ENCODE peak calls at places on chromosomes 2 and 18, in four cellular contexts. N is Panc1; S is CD8-positive, alpha-beta memory T cell; C is colonic mucosa. T is an unnamed sample. For H3K36me3, the result is how much of the 10 kb centered on the place peaks cover.

GRCh38 chr18:67318651-67319050 is 197.9 kb downstream of the DSEL start:
- DNase-seq in N (no peak), S (no peak), C (no peak), T (no peak)

GRCh38 chr18:50338676-50339075 is 36.2 kb upstream of the SKA1 start:
- DNase-seq in C (no peak), N (no peak), S (no peak), T (no peak)

GRCh38 chr18:13260927-13261471 is 42.4 kb downstream of the LDLRAD4 start:
- DNase-seq in S (no peak), N (no peak), C (no peak), T (no peak)

GRCh38 chr2:3301001-3301400 is 76.6 kb downstream of the EIPR1 start:
- DNase-seq in C (no peak), S (no peak), N (no peak), T (no peak)

GRCh38 chr2:158745067-158745865 is 49.9 kb upstream of the DAPL1 start:
- DNase-seq in S (peak), N (no peak), C (peak), T (peak)

GRCh38 chr2:176270100-176270750 is 983 bp downstream of the MTX2 start:
- DNase-seq in C (peak), N (no peak), S (no peak), T (no peak)

GRCh38 chr2:86079981-86080911 is 25.4 kb downstream of the POLR1A start:
- DNase-seq in S (peak), N (peak), C (peak), T (peak)

GRCh38 chr2:136920652-136921333 is 155.4 kb downstream of the THSD7B start:
- DNase-seq in N (no peak), C (no peak), S (no peak), T (no peak)

GRCh38 chr2:233351423-233351822 is 2.9 kb upstream of the DGKD start:
- DNase-seq in C (no peak), S (no peak), N (no peak), T (no peak)

GRCh38 chr2:189147989-189148388 is 31.6 kb downstream of the COL5A2 start:
- DNase-seq in C (no peak), N (no peak), S (no peak), T (no peak)

GRCh38 chr18:79817607-79817998 is 19.9 kb downstream of the KCNG2 start:
- DNase-seq in N (no peak), C (no peak), S (no peak), T (no peak)

GRCh38 chr18:34048423-34048822 is 176.3 kb downstream of the NOL4 start:
- DNase-seq in S (no peak), C (no peak), N (no peak), T (no peak)

GRCh38 chr18:24398515-24398914 is 891 bp upstream of the OSBPL1A start:
- DNase-seq in C (peak), N (no peak), S (no peak), T (no peak)

GRCh38 chr2:217759991-217760390 is 242.8 kb downstream of the TNS1 start:
- DNase-seq in N (no peak), S (no peak), C (no peak), T (no peak)

GRCh38 chr2:69770193-69770702 is 28.3 kb downstream of the ANXA4 start:
- DNase-seq in C (peak), N (peak), S (peak), T (peak)

DNA sequence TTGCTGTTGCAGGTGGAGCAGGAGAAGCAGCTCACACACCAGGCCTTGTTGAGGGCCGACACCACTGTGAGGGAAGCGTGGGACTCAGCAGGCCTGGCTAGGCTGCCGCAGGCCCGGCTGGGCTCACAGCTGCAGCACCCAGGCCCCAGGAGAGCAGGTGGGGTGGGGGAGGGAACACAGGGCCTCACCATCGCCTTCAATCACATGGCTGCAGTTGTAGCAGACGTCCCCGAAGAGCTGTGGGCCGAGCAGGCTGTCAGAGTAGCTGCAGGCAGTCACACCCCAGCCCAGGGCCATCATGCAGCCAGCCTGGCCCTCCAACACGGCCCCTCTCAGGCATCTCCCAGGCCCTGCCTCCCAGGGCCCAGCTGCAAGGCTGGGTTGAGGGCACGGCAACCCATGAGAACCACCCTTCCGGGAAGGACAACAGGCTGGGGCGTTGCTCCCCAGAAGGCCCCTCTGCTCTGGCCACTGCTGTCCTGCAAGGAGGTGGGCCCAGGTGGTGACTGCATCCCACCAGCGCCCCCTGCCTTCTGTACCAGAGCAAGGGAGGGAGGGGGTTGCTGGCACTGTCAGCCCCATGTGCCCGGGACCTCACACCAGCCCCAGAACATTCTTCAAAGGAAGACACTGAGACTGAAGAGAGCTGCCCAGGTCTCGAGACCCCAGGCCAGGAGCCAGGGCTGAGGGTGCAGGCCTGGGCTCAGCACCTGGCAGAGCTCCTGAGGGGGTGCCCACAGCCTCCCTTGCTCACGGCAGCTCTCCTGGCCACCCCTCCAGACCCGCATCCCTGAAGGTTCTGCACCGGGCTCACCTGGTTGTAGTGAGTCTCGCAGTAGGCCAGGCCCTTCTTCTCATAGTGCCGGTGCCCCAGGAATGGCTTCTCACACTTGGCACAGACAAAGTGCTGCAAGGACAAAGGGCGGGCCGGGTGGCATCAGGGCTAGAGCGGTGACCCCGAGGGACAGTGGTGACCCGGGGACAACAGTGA is 5.6 kb upstream of the GPR17 start:
- DNase-seq in N (no peak), S (no peak), C (no peak), T (peak)
- H3K27ac ChIP-seq in N (no peak), S (no peak), C (no peak), T (no peak)

GRCh38 chr18:55781481-55781957 is 193.5 kb upstream of the TCF4 start:
- DNase-seq in C (no peak), N (peak), S (no peak), T (no peak)

GRCh38 chr18:55779711-55780590 is 192.0 kb upstream of the TCF4 start:
- DNase-seq in S (no peak), C (no peak), N (no peak), T (no peak)

GRCh38 chr18:55779461-55779710 is 191.4 kb upstream of the TCF4 start:
- DNase-seq in N (no peak), C (no peak), S (no peak), T (no peak)

GRCh38 chr18:55778731-55779460 is 190.9 kb upstream of the TCF4 start:
- DNase-seq in S (no peak), C (no peak), N (no peak), T (no peak)

GRCh38 chr18:55780591-55781071 is 192.6 kb upstream of the TCF4 start:
- DNase-seq in C (no peak), N (no peak), S (no peak), T (no peak)
- H3K4me3 ChIP-seq in C (peak), N (peak), S (no peak), T (peak)

GRCh38 chr18:77071711-77072292 is 60.8 kb downstream of the MBP start:
- DNase-seq in C (no peak), N (peak), S (peak), T (no peak)

GRCh38 chr18:77073336-77074093 is 59.1 kb downstream of the MBP start:
- DNase-seq in S (peak), C (no peak), N (no peak), T (no peak)

GRCh38 chr18:77076111-77076510 is 56.5 kb downstream of the MBP start:
- DNase-seq in S (no peak), N (no peak), C (no peak), T (no peak)

GRCh38 chr18:77072566-77072965 is 60.0 kb downstream of the MBP start:
- DNase-seq in S (no peak), C (no peak), N (no peak), T (no peak)

DNA sequence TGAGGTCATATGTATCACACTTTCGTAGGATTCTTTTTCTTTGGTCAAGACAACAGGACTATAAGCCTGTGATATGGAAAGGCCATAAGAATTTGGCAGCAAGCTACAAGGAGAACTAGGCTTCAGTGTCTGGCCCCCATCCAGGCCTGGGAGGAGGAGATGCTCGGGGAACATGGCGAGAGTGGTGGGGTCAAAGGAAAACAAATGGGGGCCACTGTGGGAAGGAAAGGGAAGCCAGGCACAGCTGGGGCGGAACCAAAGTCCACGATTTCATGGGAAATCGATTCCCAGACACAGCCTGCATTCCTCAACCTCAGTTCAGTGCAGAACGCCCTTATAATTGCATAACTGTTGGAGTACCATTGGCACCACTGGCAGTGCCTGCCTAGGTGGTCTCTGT is 58.2 kb downstream of the MBP start:
- DNase-seq in S (no peak), N (no peak), C (no peak), T (no peak)
- H3K36me3 ChIP-seq in S (under half), N (under half), C (under half), T (under half)

GRCh38 chr2:156401863-156402262 is 34.3 kb upstream of the GPD2 start:
- DNase-seq in S (no peak), N (no peak), C (peak), T (peak)
- H3K27ac ChIP-seq in S (no peak), N (no peak), C (no peak), T (no peak)